ENCODE peak calls at places on chromosome 2, in four cellular contexts. C is heart left ventricle, Z is cardiac fibroblast, N is body of pancreas. S is an unnamed sample.
A peak's percentile ranks its signal among the peaks of the same experiment; 100 is the strongest.

GRCh38 chr2:45640575-45640974 is 10.9 kb upstream of the PRKCE start:
- DNase-seq in Z (no peak), N (no peak), C (no peak), S (no peak)

GRCh38 chr2:212177724-212178123 is 360.9 kb downstream of the ERBB4 start:
- DNase-seq in N (no peak), C (no peak), Z (peak; percentile 2), S (peak; percentile 38)

GRCh38 chr2:172725741-172726140 is 9.9 kb upstream of the RAPGEF4 start:
- DNase-seq in Z (no peak), C (no peak), N (no peak), S (no peak)

GRCh38 chr2:23926289-23926749 is 604 bp downstream of the ATAD2B start:
- DNase-seq in Z (peak; percentile 28), N (peak; percentile 36), C (peak; percentile 51), S (no peak)

GRCh38 chr2:235113854-235114253 is 162.0 kb downstream of the SH3BP4 start:
- DNase-seq in N (no peak), C (no peak), Z (no peak), S (no peak)

GRCh38 chr2:23925702-23926288 is 1.1 kb downstream of the ATAD2B start:
- DNase-seq in N (peak; percentile 67), C (peak; percentile 53), Z (peak; percentile 69), S (peak; percentile 76)

GRCh38 chr2:217071416-217071815 is 211.6 kb upstream of the TNP1 start:
- DNase-seq in Z (peak; percentile 77), C (no peak), N (no peak), S (peak; percentile 97)

GRCh38 chr2:114550895-114551793 is 108.7 kb downstream of the DPP10 start:
- DNase-seq in C (no peak), Z (peak; percentile 60), N (peak; percentile 70), S (peak; percentile 45)

GRCh38 chr2:156486175-156486574 is 50.0 kb downstream of the GPD2 start:
- DNase-seq in Z (peak; percentile 18), C (no peak), N (no peak), S (peak; percentile 61)

GRCh38 chr2:101473911-101474751 is 781 bp downstream of the RFX8 start:
- DNase-seq in N (peak; percentile 28), Z (peak; percentile 63), C (peak; percentile 68), S (peak; percentile 47)

GRCh38 chr2:157620956-157621355 is 7.7 kb downstream of the ACVR1C start:
- DNase-seq in Z (no peak), C (no peak), N (no peak), S (no peak)

DNA sequence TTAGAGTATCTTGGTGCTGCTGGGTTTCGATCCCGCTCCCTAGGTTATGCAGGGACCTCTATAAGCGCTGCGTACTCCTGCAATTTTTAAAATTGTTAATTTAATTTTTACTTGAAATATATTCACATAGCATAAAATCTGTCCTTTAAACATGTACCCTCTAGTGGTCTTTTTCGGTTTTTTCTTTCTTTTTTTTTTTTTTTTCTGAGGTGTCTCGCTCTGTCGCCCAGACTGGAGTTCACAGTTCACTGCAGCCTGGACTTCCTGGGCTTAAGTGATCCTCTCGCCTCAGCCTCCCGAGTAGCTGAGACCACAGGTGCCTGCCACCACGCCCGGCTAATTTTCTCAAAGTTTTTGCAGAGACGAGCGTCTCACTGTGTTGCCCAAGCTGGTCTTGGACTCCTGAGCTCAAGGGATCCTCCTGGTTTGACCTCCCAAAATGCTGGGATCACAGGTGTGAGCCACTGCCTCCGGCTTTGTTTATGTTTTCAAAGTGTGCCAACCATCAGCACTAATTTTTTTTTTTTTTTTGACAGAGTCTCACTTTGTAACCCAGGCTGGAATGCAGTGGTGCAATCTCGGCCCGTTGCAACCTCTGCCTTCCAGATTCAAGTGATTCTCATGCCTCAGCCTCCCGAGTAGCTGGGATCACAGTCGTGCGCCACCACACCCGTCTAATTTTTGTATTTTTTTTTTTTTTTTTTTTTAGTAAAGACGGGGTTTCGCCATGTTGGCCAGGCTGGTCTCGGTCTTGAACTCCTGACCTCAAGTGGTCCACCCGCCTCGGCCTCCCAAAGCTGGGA is 585 bp upstream of the MOB1A start:
- DNase-seq in N (no peak), C (peak; percentile 33), Z (no peak), S (no peak)
- TF ChIP-seq CTCF in N (no peak), C (no peak), Z (peak; percentile 28), S (peak; percentile 41)

DNA sequence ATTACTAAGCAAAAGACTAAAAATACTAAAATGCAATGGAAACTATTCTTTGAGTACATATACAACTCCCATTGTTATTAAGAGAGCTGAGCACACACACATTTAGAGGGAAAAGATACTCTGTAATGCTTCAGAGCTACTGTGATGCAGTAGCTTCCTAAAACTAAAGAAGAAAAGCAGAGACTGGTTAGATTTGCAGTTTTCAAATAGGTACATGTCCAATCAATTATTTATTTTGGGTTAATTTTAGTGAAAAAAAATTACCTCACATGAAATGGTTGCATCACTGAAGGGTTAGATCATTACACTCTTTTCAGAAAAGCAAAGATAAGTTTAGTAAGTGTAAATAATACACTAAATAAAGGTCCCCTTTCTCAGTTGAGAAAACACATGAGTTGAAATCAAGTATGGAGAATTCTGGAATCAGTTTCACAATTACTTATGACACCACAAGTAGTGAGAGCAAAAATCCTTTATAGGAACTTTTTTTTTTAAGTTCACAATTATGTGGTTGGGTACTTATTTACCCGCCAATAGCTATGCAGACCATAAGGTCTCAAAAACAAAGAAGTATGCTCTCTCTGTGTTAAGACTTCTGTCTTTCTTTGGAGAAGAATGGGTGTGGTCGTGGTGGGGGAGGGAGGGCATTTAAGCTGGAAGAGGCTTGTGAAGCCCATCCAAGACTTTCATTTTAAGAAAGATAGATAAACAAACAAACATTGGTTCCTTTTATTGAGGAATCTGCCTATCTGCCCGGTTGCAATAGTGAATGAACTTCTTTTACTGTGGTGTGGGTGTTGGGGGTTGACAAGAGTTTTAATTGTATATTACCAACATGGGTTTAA is 25.3 kb upstream of the SERTAD2 start:
- DNase-seq in N (no peak), C (no peak), Z (no peak), S (no peak)
- TF ChIP-seq CTCF in N (no peak), C (no peak), Z (no peak), S (no peak)

GRCh38 chr2:11640132-11640531 is 29.9 kb downstream of the NTSR2 start:
- DNase-seq in C (no peak), Z (no peak), N (no peak), S (no peak)
- TF ChIP-seq CTCF in C (no peak), Z (no peak), N (no peak), S (no peak)

GRCh38 chr2:43107679-43108078 is 118.7 kb downstream of the ZFP36L2 start:
- DNase-seq in N (peak; percentile 53), Z (no peak), C (no peak), S (no peak)

GRCh38 chr2:43104106-43104505 is 122.3 kb downstream of the ZFP36L2 start:
- DNase-seq in Z (no peak), C (no peak), N (no peak), S (no peak)

GRCh38 chr2:43106767-43107527 is 119.5 kb downstream of the ZFP36L2 start:
- DNase-seq in N (peak; percentile 61), Z (peak; percentile 56), C (no peak), S (no peak)

GRCh38 chr2:43104763-43105162 is 121.6 kb downstream of the ZFP36L2 start:
- DNase-seq in Z (no peak), N (no peak), C (no peak), S (no peak)

GRCh38 chr2:43105586-43106562 is 120.5 kb downstream of the ZFP36L2 start:
- DNase-seq in Z (peak; percentile 79), C (peak; percentile 65), N (peak; percentile 69), S (peak; percentile 63)
- TF ChIP-seq CTCF in Z (peak; percentile 49), C (peak; percentile 26), N (no peak), S (peak; percentile 59)

GRCh38 chr2:163878718-163879117 is 142.9 kb upstream of the FIGN start:
- DNase-seq in Z (peak; percentile 28), N (peak; percentile 62), C (no peak), S (peak; percentile 46)
- TF ChIP-seq CTCF in Z (peak; percentile 58), N (peak; percentile 21), C (peak; percentile 29), S (peak; percentile 73)

GRCh38 chr2:151156431-151156830 is 105.2 kb downstream of the RBM43 start:
- DNase-seq in Z (peak; percentile 7), C (no peak), N (no peak), S (peak; percentile 2)

GRCh38 chr2:151156943-151157705 is 104.5 kb downstream of the RBM43 start:
- DNase-seq in C (no peak), Z (no peak), N (no peak), S (peak; percentile 20)

GRCh38 chr2:151159109-151159690 is 102.5 kb downstream of the RBM43 start:
- DNase-seq in N (no peak), C (no peak), Z (no peak), S (peak; percentile 51)

GRCh38 chr2:151166410-151166809 is 95.3 kb downstream of the RBM43 start:
- DNase-seq in Z (no peak), C (no peak), N (no peak), S (no peak)

DNA sequence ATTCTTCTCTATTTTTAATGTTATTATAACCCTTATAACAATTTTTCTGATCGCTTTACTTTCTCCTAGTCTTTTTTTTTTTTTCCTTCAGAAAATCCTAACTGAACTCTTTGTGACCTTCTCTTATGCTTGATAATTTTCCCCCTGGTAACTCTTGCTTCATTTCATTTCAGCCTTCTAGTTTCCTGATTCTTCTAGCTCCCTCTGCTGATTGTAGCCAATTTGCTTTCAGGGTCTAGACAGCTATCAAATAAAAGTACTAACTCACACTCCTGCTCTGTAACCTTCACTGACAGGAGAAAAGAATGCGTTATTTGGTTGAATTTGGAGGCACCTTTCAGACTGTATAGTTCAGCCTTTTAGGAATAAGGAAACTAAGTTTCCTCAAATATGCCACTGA is 99.5 kb downstream of the RBM43 start:
- DNase-seq in Z (peak; percentile 74), N (no peak), C (no peak), S (peak; percentile 72)
- TF ChIP-seq CTCF in Z (peak; percentile 54), N (no peak), C (no peak), S (peak; percentile 67)

GRCh38 chr2:72220170-72220569 is 72.5 kb upstream of the CYP26B1 start:
- DNase-seq in C (no peak), N (no peak), Z (no peak), S (peak; percentile 30)
- TF ChIP-seq CTCF in C (no peak), N (no peak), Z (peak; percentile 13), S (peak; percentile 37)